ENCODE peak calls at places on chromosomes 16 and 17, in ten cellular contexts. M, P, L, N, Z, O, V, I, Q and D are unnamed samples. For H3K4me1, the result is how much of the 10 kb centered on the place peaks cover.

GRCh38 chr16:57979006-57979585 is 8.2 kb upstream of the CNGB1 start:
- DNase-seq in L (peak), I (no peak), P (no peak), V (no peak), Q (no peak), O (no peak), M (no peak), N (no peak), Z (no peak), D (no peak)

GRCh38 chr17:38322156-38322779 is 21.5 kb downstream of the GPR179 start:
- DNase-seq in O (peak), P (peak), L (peak), V (peak), Z (peak), I (peak), N (peak), Q (no peak), M (peak), D (peak)

GRCh38 chr16:48609453-48610023 is 442 bp downstream of the N4BP1 start:
- DNase-seq in V (peak), Q (no peak), M (peak), Z (peak), I (peak), P (peak), O (peak), N (peak), L (peak), D (peak)

GRCh38 chr17:7483238-7484066 is 714 bp upstream of the POLR2A start:
- DNase-seq in N (peak), V (peak), L (peak), Z (peak), Q (peak), I (peak), O (peak), M (peak), P (peak), D (peak)

GRCh38 chr16:2385441-2385840 is 43.8 kb upstream of the CCNF start:
- DNase-seq in L (no peak), P (no peak), Q (no peak), I (no peak), M (no peak), O (no peak), V (peak), N (no peak), Z (no peak), D (no peak)

GRCh38 chr16:73019456-73020362 is 28.2 kb downstream of the ZFHX3 start:
- DNase-seq in N (no peak), P (no peak), O (no peak), Z (peak), V (peak), I (no peak), L (no peak), M (no peak), Q (no peak), D (peak)

GRCh38 chr17:70446446-70446845 is 277.1 kb downstream of the KCNJ2 start:
- DNase-seq in I (no peak), Z (no peak), O (no peak), Q (no peak), P (no peak), L (no peak), N (no peak), V (no peak), M (no peak), D (no peak)

GRCh38 chr17:73705594-73705993 is 61.3 kb upstream of the SDK2 start:
- DNase-seq in L (no peak), P (no peak), Z (peak), M (no peak), V (peak), N (no peak), I (no peak), O (no peak), Q (no peak), D (no peak)

GRCh38 chr17:37828313-37829124 is 83.7 kb upstream of the HNF1B start:
- DNase-seq in V (peak), Q (no peak), O (peak), M (no peak), I (no peak), Z (peak), L (no peak), P (peak), N (no peak), D (no peak)

GRCh38 chr17:39527220-39527813 is 66.0 kb downstream of the CDK12 start:
- DNase-seq in Z (peak), N (no peak), L (no peak), Q (no peak), M (peak), P (no peak), V (no peak), O (peak), I (no peak), D (no peak)

GRCh38 chr17:82691714-82692113 is 6.8 kb downstream of the RAB40B start:
- DNase-seq in M (no peak), V (no peak), Q (no peak), I (no peak), O (no peak), L (no peak), Z (no peak), N (no peak), P (no peak), D (no peak)

GRCh38 chr16:1772362-1772907 is at the start of gene EME2:
- DNase-seq in L (no peak), N (no peak), I (peak), O (peak), Q (no peak), Z (no peak), P (no peak), V (peak), M (no peak), D (no peak)

GRCh38 chr16:57591086-57591869 is 37.2 kb upstream of the ADGRG1 start:
- DNase-seq in O (peak), N (peak), I (peak), Q (peak), M (peak), P (peak), Z (peak), L (peak), V (peak), D (peak)

GRCh38 chr17:4950757-4951204 is at the start of gene ENO3:
- DNase-seq in O (no peak), Z (no peak), N (no peak), I (no peak), M (peak), V (no peak), P (no peak), Q (no peak), L (no peak), D (no peak)

GRCh38 chr16:188674-189073 is 8.4 kb downstream of the HBQ1 start:
- DNase-seq in O (peak), Q (no peak), N (no peak), I (peak), V (no peak), L (no peak), M (peak), P (no peak), Z (no peak), D (no peak)

GRCh38 chr16:23025692-23026305 is 123.5 kb downstream of the USP31 start:
- DNase-seq in Z (no peak), N (no peak), M (no peak), L (no peak), V (no peak), Q (no peak), I (no peak), O (no peak), P (no peak), D (no peak)

GRCh38 chr17:78325076-78325712 is 34.7 kb downstream of the SOCS3 start:
- DNase-seq in Q (no peak), M (no peak), Z (peak), I (no peak), L (no peak), V (peak), N (peak), O (no peak), P (peak), D (peak)

GRCh38 chr17:49621420-49621819 is 45.7 kb downstream of the NXPH3 start:
- DNase-seq in P (no peak), Z (no peak), I (no peak), L (no peak), N (no peak), Q (no peak), V (no peak), M (no peak), O (no peak), D (no peak)

GRCh38 chr17:51540151-51540550 is 279.8 kb downstream of the UTP18 start:
- DNase-seq in N (no peak), Q (no peak), I (no peak), O (peak), P (no peak), M (no peak), L (no peak), Z (no peak), V (no peak), D (no peak)

GRCh38 chr17:17342242-17342945 is 39.2 kb downstream of the NT5M start:
- DNase-seq in Q (no peak), N (no peak), Z (no peak), M (no peak), I (no peak), L (peak), O (no peak), V (no peak), P (no peak), D (peak)

GRCh38 chr16:48409839-48410610 is 24.8 kb upstream of the SIAH1 start:
- DNase-seq in Q (no peak), O (no peak), I (no peak), L (no peak), M (no peak), N (no peak), P (no peak), Z (peak), V (peak), D (no peak)

GRCh38 chr17:37527249-37527851 is 37.7 kb downstream of the DUSP14 start:
- DNase-seq in M (peak), Z (peak), P (no peak), N (no peak), V (peak), L (no peak), I (peak), O (peak), Q (peak), D (no peak)

GRCh38 chr16:2898831-2899563 is 12.7 kb upstream of the FLYWCH1 start:
- DNase-seq in Z (no peak), P (no peak), M (no peak), Q (no peak), V (no peak), O (no peak), N (no peak), L (no peak), I (no peak), D (no peak)

GRCh38 chr17:51666971-51667721 is 406.8 kb downstream of the UTP18 start:
- DNase-seq in O (no peak), Z (no peak), M (no peak), I (no peak), N (no peak), Q (no peak), L (no peak), P (no peak), V (no peak), D (no peak)

DNA sequence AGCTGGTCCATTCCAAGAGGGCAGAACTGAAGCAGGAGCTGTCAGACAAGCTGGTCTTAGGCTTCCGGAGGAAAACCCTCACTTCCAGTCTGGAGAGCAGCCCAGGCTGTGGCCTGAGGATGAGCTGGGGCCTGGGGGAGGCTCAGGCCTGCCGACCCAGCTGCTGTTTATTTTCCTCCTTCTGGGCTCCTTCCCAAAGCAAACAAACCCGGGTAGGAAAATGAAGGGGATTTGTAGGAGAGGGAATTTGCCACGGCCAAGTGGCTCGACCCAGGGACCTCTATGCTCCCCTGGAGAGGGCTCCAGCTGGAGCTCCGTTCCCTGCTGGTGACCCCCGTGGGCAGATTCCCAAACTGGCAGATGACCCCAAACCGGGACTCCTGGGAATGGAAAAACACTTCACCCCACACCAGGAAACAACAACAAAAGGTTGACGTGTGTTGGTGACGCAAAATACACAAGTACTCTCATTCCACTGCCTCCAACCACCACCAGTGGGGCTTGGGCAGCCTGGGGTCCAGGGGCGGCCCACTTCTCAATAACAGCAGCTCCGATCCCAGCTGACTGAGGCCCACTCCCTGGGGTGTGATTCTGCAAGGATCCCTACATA is 8.8 kb downstream of the JUP start:
- DNase-seq in P (peak), L (no peak), Q (no peak), I (no peak), O (no peak), Z (peak), V (peak), M (no peak), N (peak), D (peak)
- H3K4me1 ChIP-seq in P (half or more), L (under half), Q (under half), I (under half), O (under half), Z (under half), V (under half), M (under half), N (half or more), D (half or more)

DNA sequence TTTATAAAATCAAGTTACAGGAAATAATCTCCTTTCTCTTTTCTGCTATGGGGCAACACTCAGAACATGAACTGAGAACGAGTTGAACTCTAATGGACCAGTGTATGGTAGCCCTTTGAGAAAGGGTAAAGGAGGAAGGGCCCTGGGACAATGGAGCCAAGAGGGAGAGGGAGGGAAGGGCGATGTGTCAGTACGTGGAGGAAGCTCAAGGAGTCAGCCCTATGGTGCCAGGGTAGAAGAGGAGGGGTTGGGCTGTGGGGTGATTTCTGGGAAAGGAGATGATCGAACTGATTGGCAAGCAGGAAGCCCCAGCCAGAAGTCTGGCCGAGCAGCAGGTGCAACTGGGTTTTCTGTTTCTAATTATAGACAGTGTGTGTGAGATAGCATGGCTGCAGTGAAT is 4.3 kb upstream of the WIPI1 start:
- DNase-seq in I (no peak), M (peak), Q (no peak), N (no peak), P (no peak), O (peak), V (no peak), L (no peak), Z (no peak), D (no peak)
- H3K4me1 ChIP-seq in I (half or more), M (half or more), Q (under half), N (under half), P (under half), O (half or more), V (under half), L (under half), Z (under half), D (under half)

GRCh38 chr16:27317320-27317719 is 3.5 kb downstream of the IL4R start:
- DNase-seq in O (peak), N (no peak), Z (no peak), M (no peak), P (no peak), L (peak), I (no peak), Q (no peak), V (no peak), D (no peak)
- H3K4me1 ChIP-seq in O (half or more), N (under half), Z (under half), M (half or more), P (half or more), L (half or more), I (half or more), Q (under half), V (under half), D (under half)

GRCh38 chr16:67841198-67841815 is 813 bp upstream of the THAP11 start:
- DNase-seq in L (no peak), O (no peak), I (no peak), Q (no peak), N (no peak), P (no peak), M (no peak), Z (no peak), V (no peak), D (no peak)
- H3K4me1 ChIP-seq in L (under half), O (under half), I (under half), Q (under half), N (under half), P (under half), M (under half), Z (under half), V (under half), D (under half)

GRCh38 chr17:58409432-58409831 is 7.9 kb downstream of the RNF43 start:
- DNase-seq in Q (no peak), I (no peak), M (no peak), V (no peak), Z (no peak), L (no peak), P (no peak), O (no peak), N (no peak), D (no peak)
- H3K4me1 ChIP-seq in Q (under half), I (under half), M (under half), V (under half), Z (under half), L (under half), P (under half), O (under half), N (under half), D (under half)

GRCh38 chr17:57947369-57947768 is 7.8 kb downstream of the CUEDC1 start:
- DNase-seq in Z (no peak), O (no peak), L (no peak), M (no peak), I (no peak), V (no peak), P (no peak), N (no peak), Q (no peak), D (no peak)
- H3K4me1 ChIP-seq in Z (under half), O (under half), L (under half), M (under half), I (under half), V (under half), P (half or more), N (half or more), Q (under half), D (half or more)

GRCh38 chr16:87853411-87854052 is 15.8 kb downstream of the SLC7A5 start:
- DNase-seq in M (peak), I (peak), Q (no peak), L (peak), O (peak), Z (peak), P (peak), V (peak), N (peak), D (peak)

GRCh38 chr16:87854907-87855683 is 14.2 kb downstream of the SLC7A5 start:
- DNase-seq in N (no peak), Q (no peak), L (peak), M (no peak), Z (no peak), I (no peak), P (no peak), V (no peak), O (no peak), D (no peak)

GRCh38 chr16:87856796-87857228 is 12.5 kb downstream of the SLC7A5 start:
- DNase-seq in Z (no peak), M (no peak), P (no peak), O (peak), N (peak), Q (no peak), V (no peak), I (no peak), L (peak), D (no peak)

GRCh38 chr16:87854053-87854906 is 15.0 kb downstream of the SLC7A5 start:
- DNase-seq in N (peak), M (no peak), Z (no peak), V (no peak), I (no peak), Q (no peak), L (peak), O (no peak), P (no peak), D (peak)

DNA sequence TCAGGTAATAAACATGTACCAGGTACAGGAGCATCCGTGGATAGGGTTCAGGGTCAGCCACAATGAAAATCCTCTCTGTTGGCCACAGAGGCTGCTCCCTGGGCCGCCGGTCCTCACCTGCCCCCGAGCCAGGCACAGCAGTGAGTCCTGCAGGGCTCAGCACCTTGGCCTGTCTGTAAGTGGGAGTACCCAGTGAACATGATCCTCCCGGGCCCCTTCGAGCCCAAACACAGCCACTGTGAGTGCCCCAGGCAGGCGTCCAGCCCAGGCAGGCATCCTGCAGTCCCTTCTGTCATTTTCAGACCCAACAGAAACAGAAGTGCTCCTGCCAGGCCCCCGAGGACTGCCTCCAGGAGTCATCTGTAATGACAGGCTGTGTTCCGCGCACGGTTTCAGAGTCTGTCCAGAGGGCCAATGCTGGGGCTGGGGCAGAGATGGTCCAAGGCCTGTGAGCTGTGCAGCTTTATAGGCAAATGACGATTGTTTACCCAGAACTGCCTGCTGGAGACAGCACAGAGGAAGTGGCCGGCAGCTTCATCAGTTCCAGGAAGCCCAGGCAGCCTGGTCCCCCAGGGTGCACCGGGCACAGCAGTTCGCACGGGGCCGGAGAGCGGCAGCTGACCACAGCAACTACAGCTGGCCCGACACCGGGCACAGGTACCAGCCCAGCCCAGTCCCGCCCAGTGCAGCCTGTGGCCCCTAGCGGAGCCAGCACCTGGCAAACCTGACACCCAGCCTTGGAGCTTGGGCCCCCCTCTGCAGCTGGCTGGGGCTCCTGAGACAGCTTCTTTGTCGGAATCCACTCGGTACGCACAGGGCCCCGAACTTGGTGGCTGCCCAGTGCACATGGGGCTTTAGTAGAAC is 13.2 kb downstream of the SLC7A5 start:
- DNase-seq in P (peak), Z (peak), O (peak), M (peak), V (peak), Q (no peak), N (peak), L (peak), I (no peak), D (peak)
- H3K4me1 ChIP-seq in P (under half), Z (under half), O (half or more), M (half or more), V (under half), Q (under half), N (under half), L (under half), I (under half), D (half or more)

GRCh38 chr17:77319211-77320031 is 178.7 kb downstream of the SEC14L1 start:
- DNase-seq in M (peak), O (peak), P (peak), Q (no peak), I (peak), Z (peak), L (peak), V (peak), N (peak), D (peak)

GRCh38 chr17:77316651-77317050 is 175.9 kb downstream of the SEC14L1 start:
- DNase-seq in P (no peak), I (no peak), V (no peak), Q (no peak), L (no peak), O (no peak), Z (no peak), N (no peak), M (no peak), D (no peak)

GRCh38 chr17:77317091-77317519 is 176.3 kb downstream of the SEC14L1 start:
- DNase-seq in V (no peak), L (peak), N (no peak), Q (no peak), O (no peak), Z (no peak), M (no peak), P (no peak), I (no peak), D (no peak)

GRCh38 chr17:77318491-77319210 is 177.9 kb downstream of the SEC14L1 start:
- DNase-seq in M (no peak), N (no peak), Z (peak), L (peak), I (no peak), V (peak), Q (no peak), P (peak), O (no peak), D (no peak)

DNA sequence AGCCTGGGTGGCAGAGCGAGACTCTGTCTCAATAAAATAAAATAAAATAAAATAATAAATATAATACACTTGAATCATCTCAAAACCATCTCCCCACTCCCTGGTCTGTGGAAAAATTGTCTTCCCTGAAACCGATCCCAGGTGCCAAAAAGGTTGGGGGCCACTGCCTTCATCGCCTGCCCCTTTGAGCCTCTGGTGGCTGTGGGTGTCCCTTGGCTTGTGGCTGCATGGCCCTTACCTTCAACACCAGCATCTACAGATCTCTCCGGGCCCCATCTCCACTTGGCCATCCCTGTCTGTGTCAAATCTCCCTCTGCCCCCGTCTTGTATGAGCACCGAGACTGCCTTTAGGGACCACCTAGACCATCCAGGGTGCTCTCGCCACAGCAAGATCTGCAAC is 177.3 kb downstream of the SEC14L1 start:
- DNase-seq in O (no peak), P (no peak), L (peak), I (no peak), V (no peak), N (no peak), M (no peak), Q (no peak), Z (no peak), D (no peak)
- H3K4me1 ChIP-seq in O (under half), P (half or more), L (under half), I (under half), V (half or more), N (half or more), M (half or more), Q (half or more), Z (under half), D (half or more)